ENCODE peak calls at places on chromosomes 5 and 9, in six cellular contexts. J is GM12891, Q is K562, D is H1, O is GM12878, T is HepG2. V is an unnamed sample.

GRCh38 chr5:172985596-172985995 is 2.0 kb downstream of the ATP6V0E1 start:
- DNase-seq in J (no peak), Q (no peak), D (no peak), O (no peak), T (no peak), V (no peak)

GRCh38 chr9:90466481-90466880 is 176.1 kb downstream of the DIRAS2 start:
- DNase-seq in J (no peak), Q (no peak), D (no peak), O (no peak), T (no peak), V (no peak)

GRCh38 chr5:143543358-143544255 is 140.1 kb upstream of the NR3C1 start:
- DNase-seq in J (no peak), Q (no peak), D (no peak), O (no peak), T (peak), V (no peak)

GRCh38 chr9:115328228-115328627 is 210.3 kb upstream of the TNC start:
- DNase-seq in J (no peak), Q (no peak), D (no peak), O (no peak), T (no peak), V (no peak)

GRCh38 chr5:25849270-25849669 is 1189.1 kb downstream of the CDH9 start:
- DNase-seq in J (no peak), Q (no peak), D (no peak), O (no peak), T (no peak), V (no peak)

GRCh38 chr9:121924700-121925099 is 168.4 kb downstream of the TTLL11 start:
- DNase-seq in J (no peak), Q (no peak), D (no peak), O (no peak), T (no peak), V (no peak)

GRCh38 chr5:180208435-180209081 is 453 bp downstream of the RASGEF1C start:
- DNase-seq in J (peak), Q (peak), D (no peak), O (no peak), T (no peak), V (no peak)

GRCh38 chr5:36638056-36638455 is 31.6 kb downstream of the SLC1A3 start:
- DNase-seq in J (no peak), Q (no peak), D (no peak), O (no peak), T (no peak), V (no peak)

GRCh38 chr5:172791291-172791690 is 20.3 kb upstream of the DUSP1 start:
- DNase-seq in J (no peak), Q (no peak), D (no peak), O (no peak), T (no peak), V (no peak)

GRCh38 chr5:55363861-55364260 is 56.1 kb downstream of the MTREX start:
- DNase-seq in J (no peak), Q (no peak), D (no peak), O (no peak), T (no peak), V (no peak)

GRCh38 chr9:34524349-34524748 is 1.6 kb upstream of the ENHO start:
- DNase-seq in J (no peak), Q (no peak), D (no peak), O (no peak), T (no peak), V (no peak)

GRCh38 chr5:103228588-103228987 is 30.0 kb upstream of the MACIR start:
- DNase-seq in J (no peak), Q (no peak), D (no peak), O (no peak), T (no peak), V (no peak)

GRCh38 chr9:17063535-17064135 is 71.2 kb upstream of the CNTLN start:
- DNase-seq in J (peak), Q (no peak), D (no peak), O (no peak), T (peak), V (no peak)

GRCh38 chr9:114291886-114292590 is 30.9 kb upstream of the ORM1 start:
- DNase-seq in J (no peak), Q (no peak), D (no peak), O (no peak), T (no peak), V (no peak)

GRCh38 chr5:17150498-17150897 is 66.9 kb upstream of the BASP1 start:
- DNase-seq in J (no peak), Q (no peak), D (no peak), O (no peak), T (no peak), V (no peak)

GRCh38 chr9:126630458-126631237 is 16.9 kb downstream of the LMX1B start:
- DNase-seq in J (no peak), Q (no peak), D (no peak), O (no peak), T (no peak), V (no peak)

GRCh38 chr5:32027093-32027716 is 146.9 kb downstream of the GOLPH3 start:
- DNase-seq in J (no peak), Q (no peak), D (no peak), O (no peak), T (no peak), V (no peak)
- TF ChIP-seq TAF1 in J (no peak), Q (no peak), D (no peak), O (no peak), T (no peak), V (no peak)

GRCh38 chr5:126881821-126882220 is 104.9 kb downstream of the LMNB1 start:
- DNase-seq in J (no peak), Q (no peak), D (no peak), O (no peak), T (no peak), V (no peak)

GRCh38 chr5:126883801-126884200 is 106.9 kb downstream of the LMNB1 start:
- DNase-seq in J (no peak), Q (no peak), D (no peak), O (no peak), T (no peak), V (no peak)

GRCh38 chr5:126888180-126888579 is 111.2 kb downstream of the LMNB1 start:
- DNase-seq in J (no peak), Q (no peak), D (no peak), O (no peak), T (no peak), V (no peak)

GRCh38 chr5:126878624-126879023 is 101.7 kb downstream of the LMNB1 start:
- DNase-seq in J (no peak), Q (no peak), D (no peak), O (no peak), T (no peak), V (no peak)

DNA sequence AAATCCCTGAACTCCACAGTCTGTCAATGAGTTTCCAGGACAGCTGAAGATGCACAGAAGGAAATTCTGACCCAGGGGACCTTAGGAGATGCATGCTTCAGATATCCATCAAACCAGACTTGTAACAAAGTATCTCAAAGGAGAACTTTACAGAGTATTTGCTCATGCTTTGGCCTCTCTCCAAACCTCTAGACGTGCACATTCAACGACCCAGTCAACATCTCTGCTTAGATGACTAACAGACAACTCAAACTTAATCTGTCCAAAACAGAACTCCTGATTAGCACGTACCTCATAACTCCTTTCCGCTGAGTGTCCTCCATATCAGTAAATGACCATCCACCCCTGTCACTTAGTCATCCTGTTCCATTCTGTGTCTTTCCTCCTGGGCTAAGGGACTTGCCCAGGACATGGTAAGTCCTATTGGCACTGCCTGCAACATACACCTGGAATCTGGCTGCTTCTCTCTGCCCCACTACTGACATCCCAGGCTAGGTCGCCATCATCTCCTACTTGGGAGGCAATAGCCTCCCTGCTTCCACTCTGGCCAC is 107.4 kb downstream of the LMNB1 start:
- DNase-seq in J (no peak), Q (peak), D (no peak), O (no peak), T (no peak), V (no peak)
- TF ChIP-seq POLR2A in J (no peak), Q (peak), D (no peak), O (no peak), T (no peak), V (no peak)

DNA sequence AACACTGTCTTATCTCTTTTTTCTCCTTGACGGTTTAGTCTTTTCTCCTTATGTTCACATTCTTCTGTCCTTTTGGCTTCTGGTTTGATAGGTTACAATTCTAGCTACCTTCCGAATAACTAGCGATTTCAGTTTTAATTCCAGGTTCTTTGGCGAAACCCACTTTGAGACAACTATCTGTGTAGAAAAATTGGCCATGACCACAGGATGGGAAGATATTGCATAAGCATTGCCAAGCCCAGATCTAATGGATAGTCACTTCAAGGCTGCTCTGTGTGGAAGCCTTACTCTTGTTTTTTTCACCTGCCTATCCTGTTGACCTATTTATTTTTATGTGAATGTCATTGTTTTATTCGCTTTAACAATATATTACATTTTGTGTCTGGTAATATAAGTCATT is 5.2 kb downstream of the ZNF189 start:
- DNase-seq in J (no peak), Q (no peak), D (no peak), O (no peak), T (no peak), V (no peak)
- TF ChIP-seq TAF1 in J (no peak), Q (no peak), D (no peak), O (no peak), T (no peak), V (no peak)

DNA sequence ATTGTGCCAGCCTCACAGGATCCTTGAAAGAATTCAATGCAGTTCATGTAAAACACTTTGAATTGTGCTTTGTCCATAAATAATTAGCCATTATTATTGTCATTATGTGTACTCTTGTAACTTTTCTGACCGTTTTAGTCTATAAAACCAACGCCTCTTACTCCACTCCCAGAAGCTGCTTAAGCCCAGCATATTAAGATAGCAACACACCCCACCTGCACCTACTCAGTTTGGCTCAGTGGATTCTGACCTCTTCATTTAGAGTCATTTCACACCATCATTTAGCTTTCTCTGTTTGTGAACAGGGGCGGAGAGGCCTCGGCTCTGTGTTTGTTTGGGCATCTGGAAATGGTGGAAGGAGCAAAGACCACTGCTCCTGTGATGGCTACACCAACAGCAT is 205.1 kb downstream of the PCSK5 start:
- DNase-seq in J (no peak), Q (no peak), D (no peak), O (no peak), T (no peak), V (no peak)
- TF ChIP-seq POLR2A in J (no peak), Q (no peak), D (no peak), O (no peak), T (no peak), V (no peak)

DNA sequence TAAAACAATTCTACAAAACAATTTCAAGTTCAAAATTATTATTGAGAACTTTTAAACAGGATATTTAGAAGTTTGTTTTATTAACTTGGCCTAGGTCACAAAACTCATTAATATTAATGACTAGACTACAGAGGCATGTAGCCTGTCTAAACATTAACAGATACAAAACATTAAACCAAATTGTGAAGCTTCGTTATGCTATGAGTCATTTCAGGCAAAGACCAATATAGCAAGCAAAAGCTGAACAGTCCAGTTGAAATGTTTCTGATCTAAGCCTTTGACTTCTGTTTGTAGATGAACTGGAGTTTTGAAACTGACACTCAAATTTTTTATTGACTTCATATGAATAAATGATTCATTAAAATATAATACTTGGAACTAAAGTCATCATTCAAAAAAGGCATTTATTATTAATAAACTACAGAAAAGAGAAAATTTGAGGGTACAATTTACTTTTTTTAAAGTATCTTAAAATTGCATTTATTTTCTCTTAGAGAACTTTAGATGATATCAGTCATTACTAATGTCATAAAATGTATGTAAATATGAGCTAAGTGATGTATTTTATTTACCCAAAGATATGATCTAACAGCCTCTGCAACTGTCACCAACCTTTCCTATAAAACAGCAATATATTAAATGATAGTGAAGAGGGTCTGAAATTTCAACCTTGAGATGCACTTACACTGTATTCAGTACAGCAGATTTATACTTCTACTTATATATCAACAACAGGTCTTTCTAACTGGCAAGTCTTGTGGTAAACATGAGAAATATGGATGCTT is 188.8 kb downstream of the COMMD10 start:
- DNase-seq in J (no peak), Q (no peak), D (no peak), O (peak), T (no peak), V (no peak)
- TF ChIP-seq TAF1 in J (no peak), Q (no peak), D (no peak), O (no peak), T (no peak), V (no peak)

DNA sequence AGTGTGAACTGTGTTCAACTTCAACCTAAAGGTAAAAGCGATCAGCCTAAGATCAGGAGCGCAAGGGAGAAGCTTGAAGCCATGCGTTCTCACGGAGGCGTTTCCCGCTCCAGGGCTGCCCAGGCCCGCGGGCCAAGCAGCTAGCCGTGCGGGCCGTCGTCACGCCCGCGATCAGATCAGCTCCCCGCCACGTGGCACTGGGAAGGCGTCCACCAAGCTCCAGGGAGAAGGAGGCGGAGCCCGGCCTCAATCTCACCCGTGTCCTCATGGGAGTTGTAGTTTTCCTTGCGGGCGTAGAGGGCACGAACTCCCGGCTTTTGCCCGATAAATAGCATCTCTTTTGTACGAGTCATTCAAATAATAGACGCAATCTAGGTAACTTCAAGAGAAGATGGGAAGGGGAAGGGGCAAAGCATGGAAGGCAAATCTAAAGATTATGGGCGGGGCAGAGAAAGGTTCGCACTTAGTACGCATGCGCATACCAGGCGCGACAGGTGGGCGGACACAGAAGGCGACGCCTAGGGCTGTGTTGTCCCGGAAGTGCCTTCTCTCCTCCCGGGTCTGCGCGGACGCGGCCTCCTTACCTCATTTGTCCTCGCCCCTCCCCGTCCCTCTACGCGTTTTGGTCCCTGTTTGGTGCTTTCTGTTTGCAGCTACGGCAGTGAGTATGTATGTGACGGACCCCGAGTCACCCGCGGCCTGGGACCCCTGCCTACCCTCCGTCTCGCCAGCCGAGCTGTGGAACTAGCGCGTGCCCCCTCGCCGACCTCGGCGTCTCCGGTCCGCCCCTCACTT is 40.8 kb upstream of the ZCCHC7 start:
- DNase-seq in J (peak), Q (peak), D (peak), O (peak), T (peak), V (peak)
- TF ChIP-seq POLR2A in J (peak), Q (peak), D (no peak), O (peak), T (peak), V (peak)

GRCh38 chr9:134458111-134458845 is 132.0 kb downstream of the RXRA start:
- DNase-seq in J (no peak), Q (no peak), D (no peak), O (no peak), T (no peak), V (no peak)
- TF ChIP-seq TAF1 in J (no peak), Q (no peak), D (no peak), O (no peak), T (no peak), V (no peak)

DNA sequence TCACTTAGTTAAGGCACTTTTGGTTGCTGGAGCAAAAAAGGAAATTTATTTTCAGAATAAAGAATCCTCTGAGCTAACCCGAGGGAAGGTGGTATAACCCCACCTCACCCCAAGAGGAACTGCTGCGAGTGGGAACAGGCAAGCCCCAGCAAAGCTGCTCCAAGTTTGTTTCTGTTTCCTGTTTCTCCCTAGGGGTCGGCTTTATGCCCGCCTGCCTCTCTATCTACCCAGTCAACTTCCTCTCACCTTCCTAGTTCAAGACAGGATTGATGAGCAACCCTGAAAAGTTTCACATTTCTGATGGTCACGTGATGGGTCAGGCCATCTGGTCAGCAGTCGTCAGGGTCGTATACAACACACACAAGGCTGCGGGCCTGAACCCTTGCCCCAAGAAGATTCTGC is 31.1 kb downstream of the TRIO start:
- DNase-seq in J (no peak), Q (no peak), D (no peak), O (peak), T (no peak), V (no peak)
- TF ChIP-seq POLR2A in J (no peak), Q (no peak), D (no peak), O (peak), T (no peak), V (no peak)

V was measured in GM12892.